ENCODE peak calls at places on chromosomes 12 and 14, in six cellular contexts. One of them, this sample, is unnamed.

GRCh38 chr12:51760231-51760630 is 88.3 kb downstream of the FIGNL2 start:
- DNase-seq in effector memory CD8-positive, alpha-beta T cell: no peak
- DNase-seq in PC-3: peak; percentile 59
- DNase-seq in NCI-H510A treated with DMSO at 0.1 percent for 48 hours: no peak
- DNase-seq in SK-N-SH: no peak
- DNase-seq in ureter: no peak
- DNase-seq in this sample: no peak

GRCh38 chr12:31589896-31590729 is 823 bp downstream of the DENND5B start:
- DNase-seq in effector memory CD8-positive, alpha-beta T cell: no peak
- DNase-seq in PC-3: peak; percentile 49
- DNase-seq in NCI-H510A treated with DMSO at 0.1 percent for 48 hours: peak; percentile 20
- DNase-seq in SK-N-SH: peak; percentile 83
- DNase-seq in ureter: peak; percentile 52
- DNase-seq in this sample: peak; percentile 84

GRCh38 chr12:21941522-21942376 is 523 bp upstream of the ABCC9 start:
- DNase-seq in effector memory CD8-positive, alpha-beta T cell: no peak
- DNase-seq in PC-3: no peak
- DNase-seq in NCI-H510A treated with DMSO at 0.1 percent for 48 hours: no peak
- DNase-seq in SK-N-SH: peak; percentile 33
- DNase-seq in ureter: peak; percentile 56
- DNase-seq in this sample: no peak

GRCh38 chr14:58430156-58430555 is 2.6 kb downstream of the KIAA0586 start:
- DNase-seq in effector memory CD8-positive, alpha-beta T cell: no peak
- DNase-seq in PC-3: peak; percentile 97
- DNase-seq in NCI-H510A treated with DMSO at 0.1 percent for 48 hours: no peak
- DNase-seq in SK-N-SH: no peak
- DNase-seq in ureter: no peak
- DNase-seq in this sample: no peak

GRCh38 chr14:95199298-95199983 is 42.1 kb upstream of the DICER1 start:
- DNase-seq in effector memory CD8-positive, alpha-beta T cell: no peak
- DNase-seq in PC-3: no peak
- DNase-seq in NCI-H510A treated with DMSO at 0.1 percent for 48 hours: no peak
- DNase-seq in SK-N-SH: no peak
- DNase-seq in ureter: no peak
- DNase-seq in this sample: no peak

GRCh38 chr14:63493246-63493645 is 49.9 kb downstream of the PPP2R5E start:
- DNase-seq in effector memory CD8-positive, alpha-beta T cell: no peak
- DNase-seq in PC-3: peak; percentile 41
- DNase-seq in NCI-H510A treated with DMSO at 0.1 percent for 48 hours: peak; percentile 69
- DNase-seq in SK-N-SH: peak; percentile 55
- DNase-seq in ureter: no peak
- DNase-seq in this sample: no peak

GRCh38 chr14:94041551-94042346 is 15.6 kb downstream of the OTUB2 start:
- DNase-seq in effector memory CD8-positive, alpha-beta T cell: no peak
- DNase-seq in PC-3: no peak
- DNase-seq in NCI-H510A treated with DMSO at 0.1 percent for 48 hours: no peak
- DNase-seq in SK-N-SH: no peak
- DNase-seq in ureter: no peak
- DNase-seq in this sample: no peak

GRCh38 chr12:127422935-127423585 is 843.9 kb upstream of the TMEM132C start:
- DNase-seq in effector memory CD8-positive, alpha-beta T cell: no peak
- DNase-seq in PC-3: no peak
- DNase-seq in NCI-H510A treated with DMSO at 0.1 percent for 48 hours: no peak
- DNase-seq in SK-N-SH: no peak
- DNase-seq in ureter: no peak
- DNase-seq in this sample: no peak

GRCh38 chr14:106141242-106142220 is 615.1 kb downstream of the TMEM121 start:
- DNase-seq in effector memory CD8-positive, alpha-beta T cell: peak; percentile 26
- DNase-seq in PC-3: no peak
- DNase-seq in NCI-H510A treated with DMSO at 0.1 percent for 48 hours: no peak
- DNase-seq in SK-N-SH: peak; percentile 20
- DNase-seq in ureter: no peak
- DNase-seq in this sample: no peak

GRCh38 chr14:105124837-105125222 is 43.7 kb downstream of the JAG2 start:
- DNase-seq in effector memory CD8-positive, alpha-beta T cell: no peak
- DNase-seq in PC-3: no peak
- DNase-seq in NCI-H510A treated with DMSO at 0.1 percent for 48 hours: no peak
- DNase-seq in SK-N-SH: no peak
- DNase-seq in ureter: peak; percentile 20
- DNase-seq in this sample: no peak

This sample was measured in NCI-H526.